ENCODE peak calls at places on chromosomes 6 and 20, in five cellular contexts. Y, X, W, P and Z are unnamed samples.

GRCh38 chr20:23937303-23938117 is 51.1 kb downstream of the GGTLC1 start:
- DNase-seq in Y (peak; percentile 21), X (peak; percentile 72), W (peak; percentile 24), P (peak; percentile 16), Z (peak; percentile 60)

GRCh38 chr6:36545767-36546663 is 1.3 kb downstream of the STK38 start:
- DNase-seq in Y (no peak), X (no peak), W (no peak), P (no peak), Z (no peak)

GRCh38 chr6:5438882-5439584 is 177.7 kb downstream of the FARS2 start:
- DNase-seq in Y (no peak), X (no peak), W (no peak), P (no peak), Z (peak; percentile 3)

GRCh38 chr6:20532881-20533280 is 1.4 kb upstream of the CDKAL1 start:
- DNase-seq in Y (no peak), X (no peak), W (no peak), P (no peak), Z (no peak)

GRCh38 chr20:25160897-25161296 is 34.6 kb upstream of the ENTPD6 start:
- DNase-seq in Y (no peak), X (no peak), W (no peak), P (no peak), Z (no peak)

GRCh38 chr6:156379946-156380707 is 397.1 kb upstream of the ARID1B start:
- DNase-seq in Y (peak; percentile 19), X (no peak), W (no peak), P (peak; percentile 10), Z (peak; percentile 69)

GRCh38 chr20:16391003-16391402 is 182.2 kb downstream of the KIF16B start:
- DNase-seq in Y (no peak), X (no peak), W (no peak), P (no peak), Z (no peak)

GRCh38 chr20:17594443-17594842 is 24.6 kb downstream of the DSTN start:
- DNase-seq in Y (no peak), X (peak; percentile 79), W (peak; percentile 85), P (no peak), Z (peak; percentile 89)

GRCh38 chr6:167400482-167401138 is 75.7 kb downstream of the TTLL2 start:
- DNase-seq in Y (no peak), X (no peak), W (no peak), P (no peak), Z (no peak)

GRCh38 chr20:44056010-44056698 is 130.8 kb downstream of the JPH2 start:
- DNase-seq in Y (no peak), X (no peak), W (peak; percentile 13), P (no peak), Z (peak; percentile 26)

GRCh38 chr6:140441256-140441655 is 1066.8 kb upstream of the CITED2 start:
- DNase-seq in Y (no peak), X (peak; percentile 43), W (peak; percentile 30), P (no peak), Z (peak; percentile 57)

GRCh38 chr6:164108869-164109769 is 694.6 kb downstream of the QKI start:
- DNase-seq in Y (peak; percentile 7), X (peak; percentile 44), W (peak; percentile 81), P (no peak), Z (peak; percentile 17)

GRCh38 chr6:12232339-12232738 is 57.8 kb upstream of the EDN1 start:
- DNase-seq in Y (peak; percentile 10), X (no peak), W (no peak), P (no peak), Z (no peak)

GRCh38 chr6:133245033-133245903 is 4.1 kb downstream of the EYA4 start:
- DNase-seq in Y (no peak), X (no peak), W (no peak), P (no peak), Z (no peak)

GRCh38 chr6:25962368-25963127 is at the start of gene TRIM38:
- DNase-seq in Y (peak; percentile 57), X (peak; percentile 76), W (peak; percentile 71), P (peak; percentile 54), Z (peak; percentile 93)

GRCh38 chr6:15357832-15358231 is 112.0 kb downstream of the JARID2 start:
- DNase-seq in Y (no peak), X (no peak), W (no peak), P (no peak), Z (no peak)

DNA sequence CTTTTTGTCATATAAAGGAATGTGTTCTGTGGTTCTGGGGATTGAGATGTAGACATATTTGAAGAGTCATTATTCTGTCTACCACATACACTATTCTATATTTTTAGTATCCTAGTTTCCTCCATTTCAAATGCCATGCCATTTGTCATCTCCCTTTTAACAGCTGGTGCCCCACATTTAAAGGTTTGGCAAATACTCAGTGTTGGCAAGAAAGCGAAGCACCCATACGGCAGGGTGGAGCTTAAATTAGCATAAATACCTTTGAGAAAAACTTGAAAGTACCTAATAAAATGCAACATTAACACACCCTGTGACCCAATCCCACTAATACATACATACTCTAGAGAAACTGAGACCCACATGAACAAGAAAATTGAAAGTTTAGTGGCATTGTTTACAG is 31.7 kb downstream of the PAK5 start:
- DNase-seq in Y (no peak), X (no peak), W (no peak), P (no peak), Z (no peak)
- TF ChIP-seq POLR2A in Y (no peak), X (no peak), W (no peak), P (no peak), Z (no peak)

DNA sequence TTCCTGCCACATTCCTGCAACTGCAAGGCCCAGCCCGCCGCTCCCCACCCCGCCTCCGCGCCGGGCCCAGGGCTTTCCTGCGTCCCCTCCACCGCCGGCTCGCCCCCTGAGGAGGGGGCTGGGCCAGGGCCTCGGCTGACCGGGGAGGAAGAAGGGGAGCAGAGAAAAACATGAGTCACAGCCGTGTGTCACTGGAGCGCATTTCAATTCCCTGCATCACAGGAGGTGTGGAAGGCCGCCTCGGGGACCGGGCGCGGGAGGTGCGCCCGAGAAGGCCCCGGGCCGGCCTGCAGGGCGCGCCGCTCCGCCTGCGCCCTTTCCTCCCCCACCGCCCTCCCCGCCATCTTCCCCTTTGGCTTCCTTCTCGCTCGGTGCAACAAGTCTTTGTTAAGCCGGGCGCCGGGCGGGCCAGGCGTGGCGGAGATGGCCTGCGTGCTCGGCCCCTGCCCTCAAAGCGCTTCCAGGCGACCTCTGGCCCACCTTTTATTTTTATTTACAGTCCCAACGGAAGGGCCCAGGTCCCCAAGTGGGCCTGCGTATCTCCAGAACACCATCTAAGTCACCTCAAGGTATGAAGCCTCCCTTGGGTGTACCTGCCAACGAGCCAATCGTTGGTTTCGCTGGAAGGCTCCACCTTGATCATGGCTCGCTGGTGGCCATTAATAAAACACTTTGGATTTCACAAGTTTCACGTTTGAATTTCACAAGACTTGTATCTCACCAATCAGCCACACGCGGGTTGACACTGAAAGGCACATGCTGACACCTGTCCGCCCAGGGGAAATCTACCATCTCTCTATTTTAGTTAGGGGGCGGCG is 859 bp upstream of the HMGA1 start:
- DNase-seq in Y (peak; percentile 40), X (peak; percentile 34), W (no peak), P (no peak), Z (peak; percentile 86)
- TF ChIP-seq POLR2A in Y (no peak), X (no peak), W (no peak), P (no peak), Z (peak; percentile 87)

GRCh38 chr6:7238526-7238899 is 74.5 kb downstream of the SSR1 start:
- DNase-seq in Y (no peak), X (no peak), W (no peak), P (no peak), Z (no peak)

GRCh38 chr6:7236312-7237209 is 76.4 kb downstream of the SSR1 start:
- DNase-seq in Y (no peak), X (peak; percentile 68), W (no peak), P (peak; percentile 35), Z (no peak)

GRCh38 chr6:7237653-7238190 is 75.3 kb downstream of the SSR1 start:
- DNase-seq in Y (no peak), X (no peak), W (no peak), P (no peak), Z (no peak)

GRCh38 chr6:7234547-7234946 is 78.5 kb downstream of the SSR1 start:
- DNase-seq in Y (no peak), X (no peak), W (no peak), P (no peak), Z (no peak)

DNA sequence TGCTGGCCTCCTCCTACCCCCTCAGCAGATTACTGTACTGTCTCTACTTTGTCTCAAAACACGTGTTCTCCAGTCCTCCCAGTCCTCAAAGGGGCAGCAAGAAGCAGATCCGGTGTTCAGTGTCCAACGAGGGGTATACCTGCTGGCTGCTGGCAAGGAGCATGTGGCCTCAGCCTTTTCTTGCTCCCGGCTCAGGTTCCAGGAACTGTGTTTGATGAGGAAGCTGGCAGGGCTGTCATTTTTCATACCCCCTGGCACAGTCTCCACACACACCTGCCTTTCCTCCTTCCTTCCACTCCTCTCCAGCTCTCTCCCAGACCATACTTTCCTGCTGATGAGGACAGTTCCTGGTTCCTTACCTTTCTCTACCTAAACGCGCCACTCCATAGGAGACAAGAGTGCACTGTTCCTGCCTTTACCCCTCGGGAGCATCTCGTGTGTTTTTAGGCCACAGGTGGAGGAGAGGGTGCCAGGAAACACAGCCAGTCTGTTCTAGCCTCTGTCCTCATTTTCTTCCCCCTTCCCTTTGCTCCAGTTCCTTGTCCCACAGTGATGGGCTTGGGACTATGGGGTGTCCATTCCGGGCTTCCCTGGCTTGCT is 77.2 kb downstream of the SSR1 start:
- DNase-seq in Y (no peak), X (peak; percentile 84), W (peak; percentile 75), P (no peak), Z (no peak)
- TF ChIP-seq POLR2A in Y (no peak), X (peak; percentile 52), W (no peak), P (no peak), Z (no peak)

DNA sequence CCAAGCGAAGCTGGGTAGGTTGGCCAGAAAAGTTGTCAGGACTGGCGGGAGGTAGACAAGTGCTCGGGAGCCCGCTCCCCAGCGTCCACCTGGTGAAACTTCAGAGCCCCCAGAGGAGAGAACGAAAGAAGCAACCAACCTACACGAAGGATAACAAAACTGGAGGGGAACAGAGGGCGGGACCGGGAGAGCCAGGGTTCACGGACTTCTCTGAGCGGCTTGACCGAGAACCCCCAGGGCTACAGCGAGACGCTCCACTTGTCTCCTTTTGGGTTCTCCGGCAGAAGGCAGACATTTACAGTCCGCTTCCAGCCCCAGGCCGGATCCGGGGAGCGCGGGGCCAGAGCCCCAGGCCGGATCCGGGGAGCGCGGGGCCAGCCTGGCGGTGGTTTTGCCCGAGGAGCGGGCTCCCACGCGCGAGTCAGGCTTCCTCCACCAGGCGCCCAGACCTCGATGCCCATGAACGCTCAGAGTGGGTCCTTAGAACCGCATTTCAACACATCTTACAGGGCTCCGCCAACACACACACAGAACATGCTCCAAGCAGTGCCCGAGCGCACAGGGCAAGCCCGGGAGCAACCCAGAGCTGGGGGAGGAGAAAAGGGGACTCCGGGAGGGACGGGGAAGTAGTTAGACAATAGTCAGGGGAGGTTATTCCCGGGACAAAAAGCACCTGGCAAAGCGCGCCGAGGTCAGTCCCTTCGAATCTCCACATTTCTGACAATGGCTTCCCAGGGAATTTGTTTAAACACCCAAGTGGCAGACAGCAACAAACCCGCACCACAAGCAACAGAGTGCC is 1.1 kb downstream of the PTPRK start:
- DNase-seq in Y (no peak), X (peak; percentile 71), W (peak; percentile 56), P (no peak), Z (peak; percentile 69)
- TF ChIP-seq POLR2A in Y (no peak), X (no peak), W (no peak), P (no peak), Z (no peak)